ENCODE peak calls at places on chromosomes 11 and 22, in four cellular contexts. F is OCI-M1; W is CD4-positive, alpha-beta memory T cell; U is PC-3. R is an unnamed sample.

GRCh38 chr11:68354181-68354872 is 41.9 kb downstream of the LRP5 start:
- DNase-seq in F (no peak), W (no peak), U (peak; percentile 98), R (peak; percentile 91)

GRCh38 chr11:68007498-68008380 is 2.4 kb upstream of the ALDH3B1 start:
- DNase-seq in F (no peak), W (no peak), U (no peak), R (no peak)

GRCh38 chr22:27438271-27438980 is 363.1 kb downstream of the MN1 start:
- DNase-seq in F (no peak), W (no peak), U (peak; percentile 43), R (no peak)

GRCh38 chr11:130431806-130432205 is 3.4 kb upstream of the ADAMTS8 start:
- DNase-seq in F (no peak), W (no peak), U (peak; percentile 45), R (no peak)

GRCh38 chr22:27207907-27208306 is 550.5 kb downstream of the MIAT start:
- DNase-seq in F (no peak), W (no peak), U (no peak), R (peak; percentile 68)

GRCh38 chr11:103586756-103587155 is 449.7 kb upstream of the DDI1 start:
- DNase-seq in F (no peak), W (no peak), U (peak; percentile 8), R (no peak)

GRCh38 chr11:2775626-2776350 is 76.0 kb upstream of the KCNQ1OT1 start:
- DNase-seq in F (no peak), W (no peak), U (no peak), R (no peak)

GRCh38 chr11:43282607-43283440 is 29.0 kb upstream of the API5 start:
- DNase-seq in F (peak; percentile 61), W (peak; percentile 36), U (peak; percentile 53), R (peak; percentile 40)

GRCh38 chr22:23036684-23037428 is 33.5 kb upstream of the GNAZ start:
- DNase-seq in F (no peak), W (no peak), U (peak; percentile 74), R (peak; percentile 9)

GRCh38 chr22:43901976-43902643 is 10.3 kb upstream of the PNPLA5 start:
- DNase-seq in F (no peak), W (no peak), U (no peak), R (peak; percentile 56)

GRCh38 chr11:97738751-97739150 is 1282.0 kb upstream of the CNTN5 start:
- DNase-seq in F (no peak), W (no peak), U (no peak), R (no peak)

GRCh38 chr11:3723014-3723708 is 52.0 kb upstream of the CHRNA10 start:
- DNase-seq in F (no peak), W (no peak), U (peak; percentile 69), R (peak; percentile 77)

R was measured in A549.